ENCODE peak calls at places on chromosome 2, in nine cellular contexts. T is endodermal cell; I is epithelial cell of esophagus; C is GM10248; W is CD8-positive, alpha-beta T cell; A is foreskin fibroblast; B is HEK293T; G is activated CD4-positive, CD25-positive, alpha-beta regulatory T cell treated with anti-CD3 and anti-CD28 coated beads, Interleukin-2, amount 50 U/mL, for 72 hours; S is stimulated activated CD4-positive, alpha-beta T cell treated with anti-CD3 and anti-CD28 coated beads, Interleukin-1b, Interleukin-23, amount 100 ng/mL, for 24 hours. N is an unnamed sample.

GRCh38 chr2:197137826-197138480 is 172.6 kb downstream of the ANKRD44 start:
- DNase-seq in T (no peak), A (peak), I (peak), W (no peak), B (no peak), G (no peak), C (no peak), S (no peak), N (no peak)

GRCh38 chr2:174761837-174762236 is 2.4 kb downstream of the CHRNA1 start:
- DNase-seq in S (no peak), G (no peak), A (peak), B (no peak), C (no peak), T (no peak), W (no peak), I (peak), N (no peak)

GRCh38 chr2:28406276-28407096 is 13.8 kb downstream of the FOSL2 start:
- DNase-seq in S (no peak), B (no peak), G (no peak), T (no peak), I (peak), W (peak), C (no peak), A (peak), N (no peak)

GRCh38 chr2:121554998-121555397 is 24.3 kb downstream of the RNU4ATAC start:
- DNase-seq in G (no peak), A (no peak), B (no peak), I (no peak), T (peak), W (no peak), S (no peak), C (no peak), N (no peak)

GRCh38 chr2:226030369-226031077 is 631.0 kb downstream of the NYAP2 start:
- DNase-seq in T (peak), I (no peak), S (no peak), W (no peak), C (peak), G (no peak), A (no peak), B (no peak), N (no peak)

GRCh38 chr2:2886934-2887333 is 490.7 kb downstream of the EIPR1 start:
- DNase-seq in W (no peak), G (no peak), A (no peak), B (no peak), I (no peak), T (peak), C (no peak), S (no peak), N (no peak)

GRCh38 chr2:5125017-5125730 is 567.0 kb upstream of the SOX11 start:
- DNase-seq in G (no peak), A (no peak), T (peak), I (no peak), C (no peak), W (no peak), S (no peak), B (no peak), N (no peak)

GRCh38 chr2:188909036-188909435 is 65.1 kb upstream of the COL3A1 start:
- DNase-seq in I (peak), C (no peak), B (no peak), G (no peak), S (no peak), T (no peak), W (no peak), A (peak), N (no peak)